ENCODE peak calls at places on chromosomes 16 and 17, in seven cellular contexts. One of them, this sample, is unnamed.

GRCh38 chr16:88699180-88699579 is 7.0 kb downstream of the RNF166 start:
- DNase-seq in ELR: no peak
- DNase-seq in uterus: no peak
- DNase-seq in NCI-H1092 treated with DMSO at 0.1 percent for 48 hours: no peak
- DNase-seq in mucosa of gallbladder: no peak
- DNase-seq in EL: no peak
- DNase-seq in activated effector memory CD4-positive, alpha-beta T cell treated with Interleukin-2 at 50 U/mL for 16 hours: no peak
- DNase-seq in this sample: no peak

GRCh38 chr17:62790554-62790953 is 17.6 kb downstream of the MARCHF10 start:
- DNase-seq in ELR: peak
- DNase-seq in uterus: no peak
- DNase-seq in NCI-H1092 treated with DMSO at 0.1 percent for 48 hours: no peak
- DNase-seq in mucosa of gallbladder: no peak
- DNase-seq in EL: peak
- DNase-seq in activated effector memory CD4-positive, alpha-beta T cell treated with Interleukin-2 at 50 U/mL for 16 hours: no peak
- DNase-seq in this sample: no peak

GRCh38 chr17:61393550-61393903 is 6.1 kb upstream of the TBX2 start:
- DNase-seq in ELR: no peak
- DNase-seq in uterus: no peak
- DNase-seq in NCI-H1092 treated with DMSO at 0.1 percent for 48 hours: no peak
- DNase-seq in mucosa of gallbladder: no peak
- DNase-seq in EL: no peak
- DNase-seq in activated effector memory CD4-positive, alpha-beta T cell treated with Interleukin-2 at 50 U/mL for 16 hours: no peak
- DNase-seq in this sample: no peak

GRCh38 chr17:40910441-40910841 is 25.4 kb upstream of the KRT20 start:
- DNase-seq in ELR: peak
- DNase-seq in uterus: no peak
- DNase-seq in NCI-H1092 treated with DMSO at 0.1 percent for 48 hours: no peak
- DNase-seq in mucosa of gallbladder: no peak
- DNase-seq in EL: peak
- DNase-seq in activated effector memory CD4-positive, alpha-beta T cell treated with Interleukin-2 at 50 U/mL for 16 hours: no peak
- DNase-seq in this sample: peak

GRCh38 chr17:50640701-50641338 is 6.1 kb downstream of the ABCC3 start:
- DNase-seq in ELR: peak
- DNase-seq in uterus: no peak
- DNase-seq in NCI-H1092 treated with DMSO at 0.1 percent for 48 hours: no peak
- DNase-seq in mucosa of gallbladder: peak
- DNase-seq in EL: peak
- DNase-seq in activated effector memory CD4-positive, alpha-beta T cell treated with Interleukin-2 at 50 U/mL for 16 hours: no peak
- DNase-seq in this sample: no peak

GRCh38 chr17:73798111-73798748 is 154.0 kb upstream of the SDK2 start:
- DNase-seq in ELR: peak
- DNase-seq in uterus: no peak
- DNase-seq in NCI-H1092 treated with DMSO at 0.1 percent for 48 hours: peak
- DNase-seq in mucosa of gallbladder: peak
- DNase-seq in EL: peak
- DNase-seq in activated effector memory CD4-positive, alpha-beta T cell treated with Interleukin-2 at 50 U/mL for 16 hours: no peak
- DNase-seq in this sample: no peak

GRCh38 chr17:77323413-77324171 is 182.8 kb downstream of the SEC14L1 start:
- DNase-seq in ELR: peak
- DNase-seq in uterus: peak
- DNase-seq in NCI-H1092 treated with DMSO at 0.1 percent for 48 hours: no peak
- DNase-seq in mucosa of gallbladder: peak
- DNase-seq in EL: peak
- DNase-seq in activated effector memory CD4-positive, alpha-beta T cell treated with Interleukin-2 at 50 U/mL for 16 hours: no peak
- DNase-seq in this sample: no peak

GRCh38 chr17:9487406-9487805 is 88.2 kb downstream of the STX8 start:
- DNase-seq in ELR: no peak
- DNase-seq in uterus: no peak
- DNase-seq in NCI-H1092 treated with DMSO at 0.1 percent for 48 hours: no peak
- DNase-seq in mucosa of gallbladder: no peak
- DNase-seq in EL: no peak
- DNase-seq in activated effector memory CD4-positive, alpha-beta T cell treated with Interleukin-2 at 50 U/mL for 16 hours: no peak
- DNase-seq in this sample: no peak

GRCh38 chr16:2032285-2033056 is 5.8 kb downstream of the NHERF2 start:
- DNase-seq in ELR: peak
- DNase-seq in uterus: peak
- DNase-seq in NCI-H1092 treated with DMSO at 0.1 percent for 48 hours: no peak
- DNase-seq in mucosa of gallbladder: no peak
- DNase-seq in EL: peak
- DNase-seq in activated effector memory CD4-positive, alpha-beta T cell treated with Interleukin-2 at 50 U/mL for 16 hours: no peak
- DNase-seq in this sample: no peak

GRCh38 chr17:16980813-16981731 is 9.2 kb upstream of the TNFRSF13B start:
- DNase-seq in ELR: peak
- DNase-seq in uterus: no peak
- DNase-seq in NCI-H1092 treated with DMSO at 0.1 percent for 48 hours: no peak
- DNase-seq in mucosa of gallbladder: no peak
- DNase-seq in EL: peak
- DNase-seq in activated effector memory CD4-positive, alpha-beta T cell treated with Interleukin-2 at 50 U/mL for 16 hours: no peak
- DNase-seq in this sample: no peak

GRCh38 chr17:20998571-20999043 is 44.2 kb downstream of the USP22 start:
- DNase-seq in ELR: no peak
- DNase-seq in uterus: no peak
- DNase-seq in NCI-H1092 treated with DMSO at 0.1 percent for 48 hours: no peak
- DNase-seq in mucosa of gallbladder: no peak
- DNase-seq in EL: no peak
- DNase-seq in activated effector memory CD4-positive, alpha-beta T cell treated with Interleukin-2 at 50 U/mL for 16 hours: no peak
- DNase-seq in this sample: peak

GRCh38 chr17:33291248-33292183 is 1.6 kb downstream of the ASIC2 start:
- DNase-seq in ELR: no peak
- DNase-seq in uterus: no peak
- DNase-seq in NCI-H1092 treated with DMSO at 0.1 percent for 48 hours: peak
- DNase-seq in mucosa of gallbladder: peak
- DNase-seq in EL: peak
- DNase-seq in activated effector memory CD4-positive, alpha-beta T cell treated with Interleukin-2 at 50 U/mL for 16 hours: no peak
- DNase-seq in this sample: peak

GRCh38 chr17:30414486-30414885 is 35.8 kb downstream of the CPD start:
- DNase-seq in ELR: no peak
- DNase-seq in uterus: no peak
- DNase-seq in NCI-H1092 treated with DMSO at 0.1 percent for 48 hours: no peak
- DNase-seq in mucosa of gallbladder: no peak
- DNase-seq in EL: peak
- DNase-seq in activated effector memory CD4-positive, alpha-beta T cell treated with Interleukin-2 at 50 U/mL for 16 hours: no peak
- DNase-seq in this sample: no peak

GRCh38 chr16:52251495-52251894 is 295.4 kb downstream of the TOX3 start:
- DNase-seq in ELR: no peak
- DNase-seq in uterus: no peak
- DNase-seq in NCI-H1092 treated with DMSO at 0.1 percent for 48 hours: no peak
- DNase-seq in mucosa of gallbladder: no peak
- DNase-seq in EL: no peak
- DNase-seq in activated effector memory CD4-positive, alpha-beta T cell treated with Interleukin-2 at 50 U/mL for 16 hours: no peak
- DNase-seq in this sample: no peak

This sample was measured in G401.